ENCODE peak calls at places on chromosome 3, in ten cellular contexts. One of them, this sample, is unnamed.

GRCh38 chr3:98763076-98763475 is at the start of gene ST3GAL6:
- DNase-seq in germinal center: no peak
- DNase-seq in right lobe of liver: peak
- DNase-seq in frontal cortex: no peak
- DNase-seq in AG09309: no peak
- DNase-seq in mesendoderm: no peak
- DNase-seq in fibroblast of lung: peak
- DNase-seq in mucosa of gallbladder: peak
- DNase-seq in NT2/D1: no peak
- DNase-seq in T follicular helper cell: no peak
- DNase-seq in this sample: peak

GRCh38 chr3:40780341-40780800 is 255.6 kb downstream of the ZNF621 start:
- DNase-seq in germinal center: no peak
- DNase-seq in right lobe of liver: no peak
- DNase-seq in frontal cortex: peak
- DNase-seq in AG09309: no peak
- DNase-seq in mesendoderm: peak
- DNase-seq in fibroblast of lung: no peak
- DNase-seq in mucosa of gallbladder: peak
- DNase-seq in NT2/D1: no peak
- DNase-seq in T follicular helper cell: no peak
- DNase-seq in this sample: peak

GRCh38 chr3:17140670-17141505 is 256.1 kb downstream of the PLCL2 start:
- DNase-seq in germinal center: no peak
- DNase-seq in right lobe of liver: no peak
- DNase-seq in frontal cortex: no peak
- DNase-seq in AG09309: no peak
- DNase-seq in mesendoderm: no peak
- DNase-seq in fibroblast of lung: peak
- DNase-seq in mucosa of gallbladder: no peak
- DNase-seq in NT2/D1: no peak
- DNase-seq in T follicular helper cell: no peak
- DNase-seq in this sample: peak

GRCh38 chr3:27479816-27480543 is 4.2 kb downstream of the SLC4A7 start:
- DNase-seq in germinal center: no peak
- DNase-seq in right lobe of liver: no peak
- DNase-seq in frontal cortex: no peak
- DNase-seq in AG09309: no peak
- DNase-seq in mesendoderm: no peak
- DNase-seq in fibroblast of lung: no peak
- DNase-seq in mucosa of gallbladder: no peak
- DNase-seq in NT2/D1: no peak
- DNase-seq in T follicular helper cell: no peak
- DNase-seq in this sample: no peak

GRCh38 chr3:181279239-181279565 is 289.7 kb upstream of the DNAJC19 start:
- DNase-seq in germinal center: no peak
- DNase-seq in right lobe of liver: no peak
- DNase-seq in frontal cortex: peak
- DNase-seq in AG09309: no peak
- DNase-seq in mesendoderm: no peak
- DNase-seq in fibroblast of lung: no peak
- DNase-seq in mucosa of gallbladder: no peak
- DNase-seq in NT2/D1: no peak
- DNase-seq in T follicular helper cell: no peak
- DNase-seq in this sample: no peak

GRCh38 chr3:151410891-151411559 is 26.5 kb upstream of the P2RY12 start:
- DNase-seq in germinal center: no peak
- DNase-seq in right lobe of liver: no peak
- DNase-seq in frontal cortex: no peak
- DNase-seq in AG09309: no peak
- DNase-seq in mesendoderm: no peak
- DNase-seq in fibroblast of lung: peak
- DNase-seq in mucosa of gallbladder: no peak
- DNase-seq in NT2/D1: no peak
- DNase-seq in T follicular helper cell: no peak
- DNase-seq in this sample: peak

GRCh38 chr3:8734137-8734878 is 706 bp downstream of the CAV3 start:
- DNase-seq in germinal center: no peak
- DNase-seq in right lobe of liver: no peak
- DNase-seq in frontal cortex: no peak
- DNase-seq in AG09309: no peak
- DNase-seq in mesendoderm: no peak
- DNase-seq in fibroblast of lung: no peak
- DNase-seq in mucosa of gallbladder: no peak
- DNase-seq in NT2/D1: no peak
- DNase-seq in T follicular helper cell: no peak
- DNase-seq in this sample: no peak

GRCh38 chr3:120147072-120147871 is 53.0 kb upstream of the GSK3B start:
- DNase-seq in germinal center: peak
- DNase-seq in right lobe of liver: no peak
- DNase-seq in frontal cortex: no peak
- DNase-seq in AG09309: no peak
- DNase-seq in mesendoderm: peak
- DNase-seq in fibroblast of lung: no peak
- DNase-seq in mucosa of gallbladder: peak
- DNase-seq in NT2/D1: no peak
- DNase-seq in T follicular helper cell: peak
- DNase-seq in this sample: no peak

GRCh38 chr3:94159062-94159726 is 96.3 kb downstream of the NSUN3 start:
- DNase-seq in germinal center: no peak
- DNase-seq in right lobe of liver: no peak
- DNase-seq in frontal cortex: no peak
- DNase-seq in AG09309: peak
- DNase-seq in mesendoderm: peak
- DNase-seq in fibroblast of lung: peak
- DNase-seq in mucosa of gallbladder: no peak
- DNase-seq in NT2/D1: no peak
- DNase-seq in T follicular helper cell: no peak
- DNase-seq in this sample: peak

GRCh38 chr3:13781417-13781816 is 98.5 kb downstream of the WNT7A start:
- DNase-seq in germinal center: no peak
- DNase-seq in right lobe of liver: no peak
- DNase-seq in frontal cortex: no peak
- DNase-seq in AG09309: no peak
- DNase-seq in mesendoderm: no peak
- DNase-seq in fibroblast of lung: no peak
- DNase-seq in mucosa of gallbladder: no peak
- DNase-seq in NT2/D1: no peak
- DNase-seq in T follicular helper cell: no peak
- DNase-seq in this sample: no peak

GRCh38 chr3:190307164-190307545 is 15.1 kb downstream of the CLDN1 start:
- DNase-seq in germinal center: no peak
- DNase-seq in right lobe of liver: no peak
- DNase-seq in frontal cortex: no peak
- DNase-seq in AG09309: no peak
- DNase-seq in mesendoderm: no peak
- DNase-seq in fibroblast of lung: no peak
- DNase-seq in mucosa of gallbladder: no peak
- DNase-seq in NT2/D1: no peak
- DNase-seq in T follicular helper cell: no peak
- DNase-seq in this sample: no peak

GRCh38 chr3:125961289-125961589 is 7.7 kb upstream of the ROPN1B start:
- DNase-seq in germinal center: no peak
- DNase-seq in right lobe of liver: no peak
- DNase-seq in frontal cortex: no peak
- DNase-seq in AG09309: no peak
- DNase-seq in mesendoderm: no peak
- DNase-seq in fibroblast of lung: no peak
- DNase-seq in mucosa of gallbladder: no peak
- DNase-seq in NT2/D1: no peak
- DNase-seq in T follicular helper cell: no peak
- DNase-seq in this sample: no peak

GRCh38 chr3:187041362-187042061 is 97.8 kb downstream of the RPL39L start:
- DNase-seq in germinal center: no peak
- DNase-seq in right lobe of liver: no peak
- DNase-seq in frontal cortex: no peak
- DNase-seq in AG09309: no peak
- DNase-seq in mesendoderm: no peak
- DNase-seq in fibroblast of lung: no peak
- DNase-seq in mucosa of gallbladder: no peak
- DNase-seq in NT2/D1: no peak
- DNase-seq in T follicular helper cell: peak
- DNase-seq in this sample: peak

GRCh38 chr3:54882114-54882833 is 45.6 kb downstream of the LRTM1 start:
- DNase-seq in germinal center: no peak
- DNase-seq in right lobe of liver: no peak
- DNase-seq in frontal cortex: no peak
- DNase-seq in AG09309: peak
- DNase-seq in mesendoderm: no peak
- DNase-seq in fibroblast of lung: peak
- DNase-seq in mucosa of gallbladder: no peak
- DNase-seq in NT2/D1: no peak
- DNase-seq in T follicular helper cell: no peak
- DNase-seq in this sample: peak

GRCh38 chr3:183892610-183893214 is 8.0 kb upstream of the PARL start:
- DNase-seq in germinal center: no peak
- DNase-seq in right lobe of liver: no peak
- DNase-seq in frontal cortex: no peak
- DNase-seq in AG09309: no peak
- DNase-seq in mesendoderm: no peak
- DNase-seq in fibroblast of lung: no peak
- DNase-seq in mucosa of gallbladder: peak
- DNase-seq in NT2/D1: no peak
- DNase-seq in T follicular helper cell: no peak
- DNase-seq in this sample: no peak

GRCh38 chr3:119145500-119146167 is at the start of gene TEX55:
- DNase-seq in germinal center: peak
- DNase-seq in right lobe of liver: no peak
- DNase-seq in frontal cortex: peak
- DNase-seq in AG09309: peak
- DNase-seq in mesendoderm: peak
- DNase-seq in fibroblast of lung: peak
- DNase-seq in mucosa of gallbladder: no peak
- DNase-seq in NT2/D1: peak
- DNase-seq in T follicular helper cell: no peak
- DNase-seq in this sample: peak

GRCh38 chr3:145219355-145220196 is 941.4 kb downstream of the PLOD2 start:
- DNase-seq in germinal center: no peak
- DNase-seq in right lobe of liver: no peak
- DNase-seq in frontal cortex: no peak
- DNase-seq in AG09309: no peak
- DNase-seq in mesendoderm: no peak
- DNase-seq in fibroblast of lung: no peak
- DNase-seq in mucosa of gallbladder: no peak
- DNase-seq in NT2/D1: no peak
- DNase-seq in T follicular helper cell: no peak
- DNase-seq in this sample: no peak

GRCh38 chr3:50525987-50526386 is 22.6 kb upstream of the CACNA2D2 start:
- DNase-seq in germinal center: peak
- DNase-seq in right lobe of liver: peak
- DNase-seq in frontal cortex: no peak
- DNase-seq in AG09309: no peak
- DNase-seq in mesendoderm: peak
- DNase-seq in fibroblast of lung: peak
- DNase-seq in mucosa of gallbladder: peak
- DNase-seq in NT2/D1: peak
- DNase-seq in T follicular helper cell: no peak
- DNase-seq in this sample: peak

GRCh38 chr3:177835008-177835407 is 637.7 kb upstream of the TBL1XR1 start:
- DNase-seq in germinal center: no peak
- DNase-seq in right lobe of liver: no peak
- DNase-seq in frontal cortex: no peak
- DNase-seq in AG09309: peak
- DNase-seq in mesendoderm: no peak
- DNase-seq in fibroblast of lung: peak
- DNase-seq in mucosa of gallbladder: no peak
- DNase-seq in NT2/D1: no peak
- DNase-seq in T follicular helper cell: no peak
- DNase-seq in this sample: peak

GRCh38 chr3:99499235-99499798 is 139.1 kb upstream of the COL8A1 start:
- DNase-seq in germinal center: no peak
- DNase-seq in right lobe of liver: no peak
- DNase-seq in frontal cortex: no peak
- DNase-seq in AG09309: no peak
- DNase-seq in mesendoderm: peak
- DNase-seq in fibroblast of lung: peak
- DNase-seq in mucosa of gallbladder: no peak
- DNase-seq in NT2/D1: peak
- DNase-seq in T follicular helper cell: no peak
- DNase-seq in this sample: peak

GRCh38 chr3:52978109-52978754 is 67.6 kb downstream of the SFMBT1 start:
- DNase-seq in germinal center: no peak
- DNase-seq in right lobe of liver: no peak
- DNase-seq in frontal cortex: no peak
- DNase-seq in AG09309: no peak
- DNase-seq in mesendoderm: no peak
- DNase-seq in fibroblast of lung: no peak
- DNase-seq in mucosa of gallbladder: no peak
- DNase-seq in NT2/D1: no peak
- DNase-seq in T follicular helper cell: no peak
- DNase-seq in this sample: no peak

GRCh38 chr3:38579146-38579545 is 70.3 kb downstream of the SCN5A start:
- DNase-seq in germinal center: no peak
- DNase-seq in right lobe of liver: no peak
- DNase-seq in frontal cortex: no peak
- DNase-seq in AG09309: no peak
- DNase-seq in mesendoderm: peak
- DNase-seq in fibroblast of lung: no peak
- DNase-seq in mucosa of gallbladder: peak
- DNase-seq in NT2/D1: no peak
- DNase-seq in T follicular helper cell: no peak
- DNase-seq in this sample: peak

GRCh38 chr3:77667901-77668300 is 628.0 kb downstream of the ROBO2 start:
- DNase-seq in germinal center: no peak
- DNase-seq in right lobe of liver: no peak
- DNase-seq in frontal cortex: no peak
- DNase-seq in AG09309: no peak
- DNase-seq in mesendoderm: no peak
- DNase-seq in fibroblast of lung: no peak
- DNase-seq in mucosa of gallbladder: no peak
- DNase-seq in NT2/D1: no peak
- DNase-seq in T follicular helper cell: no peak
- DNase-seq in this sample: no peak

GRCh38 chr3:148975696-148976095 is 15.6 kb upstream of the GYG1 start:
- DNase-seq in germinal center: no peak
- DNase-seq in right lobe of liver: no peak
- DNase-seq in frontal cortex: no peak
- DNase-seq in AG09309: no peak
- DNase-seq in mesendoderm: no peak
- DNase-seq in fibroblast of lung: peak
- DNase-seq in mucosa of gallbladder: no peak
- DNase-seq in NT2/D1: no peak
- DNase-seq in T follicular helper cell: no peak
- DNase-seq in this sample: no peak

GRCh38 chr3:126270145-126270811 is 86.9 kb downstream of the KLF15 start:
- DNase-seq in germinal center: no peak
- DNase-seq in right lobe of liver: peak
- DNase-seq in frontal cortex: peak
- DNase-seq in AG09309: no peak
- DNase-seq in mesendoderm: no peak
- DNase-seq in fibroblast of lung: peak
- DNase-seq in mucosa of gallbladder: peak
- DNase-seq in NT2/D1: no peak
- DNase-seq in T follicular helper cell: no peak
- DNase-seq in this sample: no peak

GRCh38 chr3:126529585-126530170 is 5.7 kb downstream of the CHST13 start:
- DNase-seq in germinal center: no peak
- DNase-seq in right lobe of liver: peak
- DNase-seq in frontal cortex: no peak
- DNase-seq in AG09309: no peak
- DNase-seq in mesendoderm: no peak
- DNase-seq in fibroblast of lung: no peak
- DNase-seq in mucosa of gallbladder: no peak
- DNase-seq in NT2/D1: no peak
- DNase-seq in T follicular helper cell: no peak
- DNase-seq in this sample: no peak

GRCh38 chr3:176926688-176927087 is 270.6 kb downstream of the TBL1XR1 start:
- DNase-seq in germinal center: no peak
- DNase-seq in right lobe of liver: no peak
- DNase-seq in frontal cortex: no peak
- DNase-seq in AG09309: no peak
- DNase-seq in mesendoderm: no peak
- DNase-seq in fibroblast of lung: no peak
- DNase-seq in mucosa of gallbladder: no peak
- DNase-seq in NT2/D1: no peak
- DNase-seq in T follicular helper cell: no peak
- DNase-seq in this sample: no peak

GRCh38 chr3:172341482-172342059 is 106.7 kb downstream of the GHSR start:
- DNase-seq in germinal center: peak
- DNase-seq in right lobe of liver: no peak
- DNase-seq in frontal cortex: no peak
- DNase-seq in AG09309: no peak
- DNase-seq in mesendoderm: peak
- DNase-seq in fibroblast of lung: peak
- DNase-seq in mucosa of gallbladder: no peak
- DNase-seq in NT2/D1: peak
- DNase-seq in T follicular helper cell: no peak
- DNase-seq in this sample: peak

This sample was measured in ELR.